ENCODE peak calls at places on chromosomes 13 and 19, in seven cellular contexts. W, X, Z, O, K, B and U are unnamed samples.

GRCh38 chr13:32883501-32883900 is 132.7 kb upstream of the KL start:
- DNase-seq in W (no peak), X (peak; percentile 37), O (no peak), K (no peak), B (no peak), Z (peak; percentile 20), U (no peak)

GRCh38 chr13:71218960-71219359 is 648.0 kb downstream of the DACH1 start:
- DNase-seq in W (no peak), O (no peak), B (no peak), K (peak; percentile 7), Z (no peak), X (peak; percentile 5), U (no peak)

GRCh38 chr19:3366761-3367571 is 583 bp downstream of the NFIC start:
- DNase-seq in O (no peak), W (peak; percentile 81), K (no peak), X (peak; percentile 86), Z (no peak), B (peak; percentile 54), U (no peak)

GRCh38 chr19:42422576-42423461 is 4.4 kb downstream of the LIPE start:
- DNase-seq in Z (no peak), X (peak; percentile 85), K (peak; percentile 59), B (peak; percentile 47), W (no peak), O (no peak), U (no peak)

GRCh38 chr13:107866666-107867623 is 348.4 kb downstream of the LIG4 start:
- DNase-seq in K (no peak), W (peak; percentile 91), O (no peak), Z (no peak), X (peak; percentile 80), B (no peak), U (no peak)

GRCh38 chr19:35229601-35230000 is 1.1 kb upstream of the FAM187B start:
- DNase-seq in X (no peak), B (no peak), O (no peak), W (no peak), Z (no peak), K (no peak), U (no peak)

GRCh38 chr13:33512880-33513554 is 227.5 kb upstream of the STARD13 start:
- DNase-seq in K (no peak), B (no peak), W (no peak), Z (no peak), O (no peak), X (no peak), U (no peak)

GRCh38 chr19:51712461-51713081 is 11.2 kb downstream of the HAS1 start:
- DNase-seq in K (no peak), W (peak; percentile 50), B (no peak), O (no peak), Z (no peak), X (no peak), U (no peak)

GRCh38 chr13:55199132-55199531 is 1941.6 kb upstream of the PRR20A start:
- DNase-seq in W (no peak), B (no peak), Z (no peak), X (no peak), K (peak; percentile 0), O (no peak), U (no peak)

GRCh38 chr19:52258426-52258825 is 11.0 kb upstream of the ZNF766 start:
- DNase-seq in B (no peak), Z (no peak), X (no peak), K (no peak), W (no peak), O (no peak), U (no peak)

GRCh38 chr19:1469936-1470863 is 8.8 kb downstream of the C19orf25 start:
- DNase-seq in Z (no peak), B (peak; percentile 67), O (no peak), W (peak; percentile 75), K (no peak), X (no peak), U (peak; percentile 57)

GRCh38 chr13:113922412-113923118 is 51.3 kb downstream of the C13orf46 start:
- DNase-seq in K (no peak), B (no peak), O (peak; percentile 32), X (no peak), Z (no peak), W (no peak), U (peak; percentile 11)

GRCh38 chr13:86856996-86857395 is 814.2 kb upstream of the SLITRK5 start:
- DNase-seq in Z (no peak), O (no peak), K (peak; percentile 5), X (no peak), B (no peak), W (no peak), U (no peak)

GRCh38 chr19:2136796-2137195 is 14.6 kb downstream of the AP3D1 start:
- DNase-seq in X (no peak), W (no peak), O (no peak), K (no peak), Z (no peak), B (no peak), U (no peak)

GRCh38 chr19:6433165-6433564 is 398 bp downstream of the SLC25A41 start:
- DNase-seq in B (no peak), X (no peak), W (no peak), K (no peak), Z (no peak), O (no peak), U (no peak)

GRCh38 chr13:100209857-100210580 is 121.1 kb downstream of the PCCA start:
- DNase-seq in X (no peak), W (no peak), K (no peak), Z (no peak), O (no peak), B (no peak), U (no peak)

GRCh38 chr13:98653471-98653985 is 76.6 kb upstream of the STK24 start:
- DNase-seq in K (peak; percentile 63), W (peak; percentile 67), X (peak; percentile 84), B (peak; percentile 88), Z (peak; percentile 88), O (peak; percentile 87), U (peak; percentile 88)

DNA sequence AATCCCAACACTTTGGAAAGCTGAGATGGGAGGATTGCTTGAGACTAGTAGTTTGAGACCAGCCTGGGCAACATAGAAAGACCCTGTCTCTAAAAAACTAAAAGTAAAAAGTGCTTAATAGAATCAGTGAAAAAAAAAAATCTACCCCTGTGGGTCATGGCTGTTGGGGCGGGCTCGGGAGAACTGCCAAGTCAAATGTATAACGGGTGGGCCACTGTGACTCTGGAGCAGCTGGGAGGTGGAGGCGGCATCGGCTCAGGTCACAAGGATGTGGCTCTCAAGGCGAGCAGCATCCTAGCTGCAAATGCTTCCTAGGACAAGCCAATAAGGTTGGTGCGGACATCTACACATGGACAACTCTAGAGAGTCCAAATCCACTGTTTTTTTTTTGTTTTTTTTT is 30.9 kb downstream of the C19orf47 start:
- DNase-seq in B (no peak), Z (no peak), W (no peak), X (no peak), O (peak; percentile 49), K (no peak), U (no peak)
- H3K36me3 ChIP-seq in B (no peaks in the 10 kb centered on the region), Z (peaks cover 43% of the 10 kb centered on the region), W (peaks cover 43% of the 10 kb centered on the region), X (peaks cover 5% of the 10 kb centered on the region), O (peaks cover 27% of the 10 kb centered on the region), K (peaks cover 7% of the 10 kb centered on the region), U (peaks cover 55% of the 10 kb centered on the region)

GRCh38 chr19:54190503-54190941 is 586 bp upstream of the TSEN34 start:
- DNase-seq in B (peak; percentile 100), O (peak; percentile 100), Z (peak; percentile 99), W (peak; percentile 83), X (peak; percentile 83), K (peak; percentile 98), U (peak; percentile 100)

GRCh38 chr19:54189668-54190502 is 505 bp upstream of the MBOAT7 start:
- DNase-seq in X (peak; percentile 94), W (peak; percentile 95), O (peak; percentile 100), K (peak; percentile 100), B (peak; percentile 100), Z (peak; percentile 100), U (peak; percentile 100)

GRCh38 chr19:54188224-54188871 is 1.0 kb downstream of the MBOAT7 start:
- DNase-seq in W (peak; percentile 84), O (no peak), B (no peak), X (no peak), K (no peak), Z (no peak), U (no peak)

GRCh38 chr19:54190942-54191670 is at the start of gene TSEN34:
- DNase-seq in X (peak; percentile 90), W (peak; percentile 83), K (peak; percentile 71), Z (peak; percentile 71), O (no peak), B (peak; percentile 90), U (peak; percentile 91)

DNA sequence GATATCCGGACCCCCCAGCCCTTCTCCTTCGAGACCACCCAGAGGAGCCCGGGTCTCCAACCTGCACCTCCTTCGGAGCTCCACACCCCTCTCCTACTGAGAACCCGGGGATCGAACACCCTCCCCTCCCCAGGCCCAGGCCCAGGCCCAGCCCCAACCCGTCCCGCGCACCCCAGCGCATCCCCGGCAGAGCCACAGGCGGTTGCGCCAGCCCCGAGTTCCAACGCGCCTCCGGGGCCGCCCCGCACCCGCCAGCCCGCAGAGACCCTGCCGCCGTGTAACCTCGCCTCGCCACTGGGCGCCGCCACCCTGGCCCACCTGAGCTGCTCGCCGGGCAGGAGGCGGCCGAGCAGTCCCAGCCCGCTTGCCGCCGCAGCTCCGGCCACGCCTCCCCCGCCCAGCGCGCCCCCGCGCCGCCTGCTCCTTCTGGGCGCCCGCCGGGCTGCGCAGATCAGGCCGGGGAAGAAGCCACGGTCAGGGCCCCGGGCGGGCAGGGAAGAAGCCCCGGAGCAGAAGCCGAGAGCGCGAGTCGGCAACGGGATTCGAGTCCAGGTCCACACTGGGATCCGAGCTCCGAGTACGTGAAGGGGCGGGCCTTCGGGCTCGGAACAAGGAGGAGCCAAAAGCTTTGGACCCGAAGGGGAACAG is at the start of gene MBOAT7:
- DNase-seq in W (no peak), B (no peak), K (no peak), O (peak; percentile 83), Z (no peak), X (no peak), U (no peak)
- TF ChIP-seq EP300 in W (no peak), B (no peak), K (no peak), O (no peak), Z (peak; percentile 84), X (no peak), U (no peak)

GRCh38 chr19:10554760-10555612 is 10.8 kb downstream of the KRI1 start:
- DNase-seq in B (no peak), W (no peak), Z (no peak), O (no peak), X (no peak), K (no peak), U (no peak)
- H3K36me3 ChIP-seq in B (no peaks in the 10 kb centered on the region), W (peaks cover 94% of the 10 kb centered on the region), Z (peaks cover 100% of the 10 kb centered on the region), O (peaks cover 91% of the 10 kb centered on the region), X (peaks cover 30% of the 10 kb centered on the region), K (peaks cover 22% of the 10 kb centered on the region), U (peaks cover 62% of the 10 kb centered on the region)

GRCh38 chr19:12784394-12784870 is 6.9 kb upstream of the JUNB start:
- DNase-seq in K (no peak), B (no peak), W (peak; percentile 83), X (no peak), Z (no peak), O (no peak), U (no peak)

GRCh38 chr19:12783226-12783848 is 7.9 kb upstream of the JUNB start:
- DNase-seq in K (no peak), X (no peak), B (no peak), W (no peak), Z (no peak), O (no peak), U (no peak)

GRCh38 chr19:12784871-12785430 is 6.3 kb upstream of the JUNB start:
- DNase-seq in O (peak; percentile 66), K (no peak), Z (no peak), W (no peak), X (peak; percentile 49), B (no peak), U (no peak)

GRCh38 chr19:12782424-12783225 is 7.3 kb upstream of the HOOK2 start:
- DNase-seq in Z (peak; percentile 81), O (peak; percentile 93), X (peak; percentile 90), K (no peak), B (peak; percentile 90), W (peak; percentile 87), U (peak; percentile 80)

GRCh38 chr19:12783849-12784393 is 7.4 kb upstream of the JUNB start:
- DNase-seq in B (peak; percentile 73), O (peak; percentile 82), W (no peak), X (no peak), Z (no peak), K (peak; percentile 45), U (no peak)
- TF ChIP-seq EP300 in B (no peak), O (no peak), W (no peak), X (no peak), Z (peak; percentile 49), K (no peak), U (no peak)